ENCODE peak calls at places on chromosomes 1 and 21, in four cellular contexts. O is K562, L is GM12878, D is HepG2. C is an unnamed sample.

GRCh38 chr21:29190920-29191319 is 60.5 kb downstream of the MAP3K7CL start:
- DNase-seq in L (no peak), O (no peak), D (peak), C (no peak)

GRCh38 chr1:27621067-27621920 is 13.7 kb downstream of the FGR start:
- DNase-seq in O (no peak), L (no peak), D (peak), C (no peak)

GRCh38 chr1:105396001-105396400 is 1646.3 kb downstream of the AMY1C start:
- DNase-seq in L (no peak), O (no peak), D (no peak), C (no peak)

GRCh38 chr21:37687001-37687400 is 229.3 kb downstream of the KCNJ6 start:
- DNase-seq in L (no peak), O (no peak), D (no peak), C (no peak)

GRCh38 chr1:71135571-71135970 is 54.7 kb upstream of the ZRANB2 start:
- DNase-seq in L (no peak), O (no peak), D (no peak), C (no peak)

GRCh38 chr1:233113713-233114028 is 163.3 kb downstream of the NTPCR start:
- DNase-seq in D (no peak), L (no peak), O (no peak), C (no peak)

GRCh38 chr1:52239708-52240001 is 97.8 kb downstream of the ZFYVE9 start:
- DNase-seq in L (no peak), D (no peak), O (no peak), C (no peak)

GRCh38 chr21:30194701-30195299 is 21.1 kb downstream of the CLDN8 start:
- DNase-seq in D (peak), L (no peak), O (peak), C (no peak)

GRCh38 chr1:97252076-97252475 is 530.5 kb downstream of the PTBP2 start:
- DNase-seq in O (no peak), L (no peak), D (no peak), C (no peak)

GRCh38 chr1:121516279-121516967 is 331.6 kb downstream of the SRGAP2C start:
- DNase-seq in O (no peak), D (no peak), L (no peak), C (no peak)

GRCh38 chr1:28928306-28928987 is 14.1 kb downstream of the EPB41 start:
- DNase-seq in D (no peak), O (peak), L (no peak), C (no peak)

GRCh38 chr1:50880373-50880772 is 79.7 kb downstream of the FAF1 start:
- DNase-seq in D (no peak), L (no peak), O (no peak), C (no peak)

GRCh38 chr1:27522148-27522859 is 32.3 kb upstream of the WASF2 start:
- DNase-seq in L (no peak), O (no peak), D (peak), C (no peak)

GRCh38 chr1:12302798-12303447 is 73.1 kb downstream of the VPS13D start:
- DNase-seq in D (no peak), O (no peak), L (no peak), C (no peak)

DNA sequence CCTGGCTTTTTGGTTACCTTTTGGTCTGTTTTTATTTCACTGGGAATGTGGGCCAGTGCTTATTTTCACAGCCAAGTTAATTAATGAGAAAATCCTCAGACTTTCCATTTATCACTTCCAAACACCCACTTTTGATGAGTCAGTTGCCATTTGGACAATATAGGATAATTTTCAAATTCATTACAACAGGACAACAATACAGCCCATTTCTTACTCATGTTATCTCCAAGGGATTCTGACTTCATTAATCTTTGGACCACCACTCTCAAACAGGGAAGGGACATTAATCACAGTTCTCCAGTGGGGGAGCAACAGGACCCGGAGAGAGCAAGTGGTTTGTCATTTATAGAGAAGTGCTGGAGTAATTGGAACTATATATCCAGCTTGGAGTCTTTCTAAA is 38.8 kb downstream of the JUN start:
- DNase-seq in D (no peak), O (no peak), L (no peak), C (no peak)
- TF ChIP-seq BRCA1 in D (no peak), O (no peak), L (no peak), C (no peak)

GRCh38 chr1:87144546-87144945 is 184.1 kb upstream of the LMO4 start:
- DNase-seq in O (no peak), L (no peak), D (no peak), C (no peak)

GRCh38 chr1:87147851-87148250 is 180.8 kb upstream of the LMO4 start:
- DNase-seq in D (no peak), O (no peak), L (no peak), C (no peak)

GRCh38 chr1:87146986-87147385 is 181.7 kb upstream of the LMO4 start:
- DNase-seq in O (no peak), L (no peak), D (no peak), C (no peak)

GRCh38 chr1:87144981-87145380 is 183.7 kb upstream of the LMO4 start:
- DNase-seq in D (no peak), L (no peak), O (no peak), C (no peak)

DNA sequence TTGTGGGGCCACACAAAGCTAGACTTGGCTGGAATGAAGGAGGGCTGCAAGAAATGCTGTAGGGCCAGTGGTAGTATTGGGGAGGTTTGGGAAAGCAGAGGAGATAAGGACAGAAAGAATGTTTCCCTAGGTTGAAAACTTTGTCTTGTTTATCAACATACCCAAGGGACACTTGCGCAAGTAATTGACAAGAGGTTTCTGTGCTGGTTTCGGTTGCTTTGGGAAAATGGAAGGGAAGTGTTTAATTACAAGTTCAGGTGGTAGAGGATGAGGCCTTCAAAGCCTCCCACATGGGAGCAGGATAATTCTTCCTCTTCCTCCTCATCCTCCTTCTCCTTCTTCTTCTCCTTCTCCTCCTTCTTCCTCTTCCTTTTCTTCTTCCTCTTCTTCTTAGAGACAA is 182.1 kb upstream of the LMO4 start:
- DNase-seq in L (no peak), O (no peak), D (no peak), C (no peak)
- TF ChIP-seq BRCA1 in L (no peak), O (no peak), D (no peak), C (no peak)

DNA sequence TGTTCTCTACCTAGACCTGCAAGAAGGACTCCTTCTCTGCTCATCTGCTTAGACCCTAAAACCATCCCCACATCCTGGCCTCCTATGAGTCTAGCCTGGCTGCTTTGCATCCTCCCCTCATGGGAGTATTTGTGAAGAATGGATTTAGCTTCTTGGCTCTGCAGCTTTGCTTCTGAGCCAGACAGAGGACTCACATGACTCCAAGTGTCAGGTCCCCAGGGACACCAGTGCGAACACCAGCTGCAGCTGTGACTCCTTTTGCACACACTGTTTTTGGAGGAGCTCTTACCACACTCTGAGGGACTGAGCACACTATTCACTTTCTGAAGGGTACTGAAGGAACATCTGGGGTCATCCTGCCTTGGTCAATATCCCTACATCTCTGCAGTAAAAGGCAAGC is 131.8 kb upstream of the SGIP1 start:
- DNase-seq in L (peak), O (no peak), D (no peak), C (no peak)
- TF ChIP-seq BRCA1 in L (no peak), O (no peak), D (no peak), C (no peak)

GRCh38 chr1:33347650-33347992 is 26.7 kb upstream of the A3GALT2 start:
- DNase-seq in L (no peak), O (peak), D (peak), C (no peak)
- TF ChIP-seq BRCA1 in L (no peak), O (no peak), D (no peak), C (no peak)

DNA sequence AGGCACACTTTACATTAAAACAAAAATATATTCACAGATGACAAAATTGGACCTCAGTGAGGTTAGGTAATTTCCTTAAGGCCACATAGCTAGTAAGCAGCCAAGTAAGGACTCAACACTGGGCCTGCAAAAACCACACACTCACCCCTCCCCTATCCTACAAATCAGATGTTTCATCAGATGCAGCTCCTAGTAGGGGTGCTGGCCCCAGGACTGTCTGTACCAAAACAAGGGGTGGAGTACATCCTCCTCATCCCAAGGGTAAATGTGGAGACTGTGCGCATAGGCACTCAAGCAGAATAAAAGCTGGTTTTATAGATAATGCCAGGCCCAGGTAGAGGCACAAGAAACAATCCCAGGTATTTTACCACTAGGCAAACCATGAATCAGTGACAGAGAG is 25.7 kb downstream of the URB1 start:
- DNase-seq in D (no peak), O (no peak), L (no peak), C (no peak)
- TF ChIP-seq BRCA1 in D (no peak), O (no peak), L (no peak), C (no peak)

GRCh38 chr1:186244825-186245224 is 130.2 kb downstream of the TPR start:
- DNase-seq in D (peak), O (peak), L (no peak), C (peak)
- TF ChIP-seq BRCA1 in D (no peak), O (no peak), L (no peak), C (no peak)

C was measured in H1.